ENCODE peak calls at places on chromosomes 3 and 15, in five cellular contexts. One of them, this sample, is unnamed.
A peak's percentile ranks its signal among the peaks of the same experiment; 100 is the strongest.

GRCh38 chr3:33385423-33385822 is 54.8 kb downstream of the UBP1 start:
- DNase-seq in vagina: no peak
- DNase-seq in neural progenitor cell: no peak
- DNase-seq in A673: no peak
- DNase-seq in Panc1: no peak
- DNase-seq in this sample: no peak

GRCh38 chr15:93488157-93488803 is 399.3 kb upstream of the RGMA start:
- DNase-seq in vagina: no peak
- DNase-seq in neural progenitor cell: no peak
- DNase-seq in A673: no peak
- DNase-seq in Panc1: no peak
- DNase-seq in this sample: no peak

GRCh38 chr15:78640840-78641733 is at the start of gene CHRNB4:
- DNase-seq in vagina: no peak
- DNase-seq in neural progenitor cell: peak; percentile 92
- DNase-seq in A673: no peak
- DNase-seq in Panc1: no peak
- DNase-seq in this sample: no peak

GRCh38 chr15:36742696-36743095 is 163.3 kb downstream of the CDIN1 start:
- DNase-seq in vagina: no peak
- DNase-seq in neural progenitor cell: no peak
- DNase-seq in A673: no peak
- DNase-seq in Panc1: no peak
- DNase-seq in this sample: no peak

GRCh38 chr3:65526656-65527055 is 512.1 kb downstream of the MAGI1 start:
- DNase-seq in vagina: no peak
- DNase-seq in neural progenitor cell: no peak
- DNase-seq in A673: no peak
- DNase-seq in Panc1: no peak
- DNase-seq in this sample: no peak

GRCh38 chr15:88288661-88289060 is 32.1 kb upstream of the NTRK3 start:
- DNase-seq in vagina: no peak
- DNase-seq in neural progenitor cell: no peak
- DNase-seq in A673: no peak
- DNase-seq in Panc1: no peak
- DNase-seq in this sample: no peak

GRCh38 chr3:24145481-24145880 is 200.4 kb downstream of the NR1D2 start:
- DNase-seq in vagina: no peak
- DNase-seq in neural progenitor cell: no peak
- DNase-seq in A673: no peak
- DNase-seq in Panc1: no peak
- DNase-seq in this sample: no peak

GRCh38 chr3:184805351-184806038 is 6.5 kb upstream of the VPS8 start:
- DNase-seq in vagina: no peak
- DNase-seq in neural progenitor cell: no peak
- DNase-seq in A673: peak; percentile 20
- DNase-seq in Panc1: no peak
- DNase-seq in this sample: no peak

GRCh38 chr3:49906004-49906860 is 2.6 kb upstream of the MST1R start:
- DNase-seq in vagina: no peak
- DNase-seq in neural progenitor cell: peak; percentile 80
- DNase-seq in A673: peak; percentile 60
- DNase-seq in Panc1: no peak
- DNase-seq in this sample: peak; percentile 82

GRCh38 chr3:45631486-45631885 is 36.9 kb downstream of the LIMD1 start:
- DNase-seq in vagina: no peak
- DNase-seq in neural progenitor cell: no peak
- DNase-seq in A673: no peak
- DNase-seq in Panc1: no peak
- DNase-seq in this sample: peak; percentile 77

GRCh38 chr3:190197346-190197763 is 76.7 kb upstream of the P3H2 start:
- DNase-seq in vagina: no peak
- DNase-seq in neural progenitor cell: peak; percentile 36
- DNase-seq in A673: peak; percentile 48
- DNase-seq in Panc1: no peak
- DNase-seq in this sample: no peak

GRCh38 chr3:172315401-172316091 is 132.7 kb downstream of the GHSR start:
- DNase-seq in vagina: no peak
- DNase-seq in neural progenitor cell: no peak
- DNase-seq in A673: peak; percentile 52
- DNase-seq in Panc1: no peak
- DNase-seq in this sample: no peak

GRCh38 chr3:15292765-15293522 is 39.4 kb downstream of the SH3BP5 start:
- DNase-seq in vagina: no peak
- DNase-seq in neural progenitor cell: no peak
- DNase-seq in A673: no peak
- DNase-seq in Panc1: no peak
- DNase-seq in this sample: no peak

GRCh38 chr3:183490211-183490601 is 61.8 kb upstream of the MCF2L2 start:
- DNase-seq in vagina: no peak
- DNase-seq in neural progenitor cell: no peak
- DNase-seq in A673: no peak
- DNase-seq in Panc1: no peak
- DNase-seq in this sample: no peak

GRCh38 chr3:69182588-69183299 is 60.3 kb upstream of the LMOD3 start:
- DNase-seq in vagina: no peak
- DNase-seq in neural progenitor cell: no peak
- DNase-seq in A673: no peak
- DNase-seq in Panc1: no peak
- DNase-seq in this sample: no peak

GRCh38 chr3:46019707-46020106 is 7.6 kb downstream of the XCR1 start:
- DNase-seq in vagina: no peak
- DNase-seq in neural progenitor cell: no peak
- DNase-seq in A673: no peak
- DNase-seq in Panc1: no peak
- DNase-seq in this sample: no peak

GRCh38 chr3:58077586-58078285 is 69.5 kb downstream of the FLNB start:
- DNase-seq in vagina: no peak
- DNase-seq in neural progenitor cell: no peak
- DNase-seq in A673: no peak
- DNase-seq in Panc1: no peak
- DNase-seq in this sample: no peak
- H3K4me3 ChIP-seq in vagina: no peak overlapping the region
- H3K4me3 ChIP-seq in neural progenitor cell: no peak overlapping the region
- H3K4me3 ChIP-seq in A673: no peak overlapping the region
- H3K4me3 ChIP-seq in Panc1: no peak overlapping the region
- H3K4me3 ChIP-seq in this sample: no peak overlapping the region

GRCh38 chr3:12835005-12835665 is 6.2 kb downstream of the RPL32 start:
- DNase-seq in vagina: no peak
- DNase-seq in neural progenitor cell: no peak
- DNase-seq in A673: no peak
- DNase-seq in Panc1: no peak
- DNase-seq in this sample: peak; percentile 40

GRCh38 chr3:12831582-12831866 is 9.8 kb downstream of the RPL32 start:
- DNase-seq in vagina: no peak
- DNase-seq in neural progenitor cell: no peak
- DNase-seq in A673: no peak
- DNase-seq in Panc1: no peak
- DNase-seq in this sample: no peak

GRCh38 chr3:12832350-12833225 is 8.8 kb downstream of the RPL32 start:
- DNase-seq in vagina: no peak
- DNase-seq in neural progenitor cell: no peak
- DNase-seq in A673: no peak
- DNase-seq in Panc1: no peak
- DNase-seq in this sample: peak; percentile 23

GRCh38 chr3:12830785-12831581 is 10.4 kb downstream of the RPL32 start:
- DNase-seq in vagina: no peak
- DNase-seq in neural progenitor cell: no peak
- DNase-seq in A673: no peak
- DNase-seq in Panc1: no peak
- DNase-seq in this sample: no peak

DNA sequence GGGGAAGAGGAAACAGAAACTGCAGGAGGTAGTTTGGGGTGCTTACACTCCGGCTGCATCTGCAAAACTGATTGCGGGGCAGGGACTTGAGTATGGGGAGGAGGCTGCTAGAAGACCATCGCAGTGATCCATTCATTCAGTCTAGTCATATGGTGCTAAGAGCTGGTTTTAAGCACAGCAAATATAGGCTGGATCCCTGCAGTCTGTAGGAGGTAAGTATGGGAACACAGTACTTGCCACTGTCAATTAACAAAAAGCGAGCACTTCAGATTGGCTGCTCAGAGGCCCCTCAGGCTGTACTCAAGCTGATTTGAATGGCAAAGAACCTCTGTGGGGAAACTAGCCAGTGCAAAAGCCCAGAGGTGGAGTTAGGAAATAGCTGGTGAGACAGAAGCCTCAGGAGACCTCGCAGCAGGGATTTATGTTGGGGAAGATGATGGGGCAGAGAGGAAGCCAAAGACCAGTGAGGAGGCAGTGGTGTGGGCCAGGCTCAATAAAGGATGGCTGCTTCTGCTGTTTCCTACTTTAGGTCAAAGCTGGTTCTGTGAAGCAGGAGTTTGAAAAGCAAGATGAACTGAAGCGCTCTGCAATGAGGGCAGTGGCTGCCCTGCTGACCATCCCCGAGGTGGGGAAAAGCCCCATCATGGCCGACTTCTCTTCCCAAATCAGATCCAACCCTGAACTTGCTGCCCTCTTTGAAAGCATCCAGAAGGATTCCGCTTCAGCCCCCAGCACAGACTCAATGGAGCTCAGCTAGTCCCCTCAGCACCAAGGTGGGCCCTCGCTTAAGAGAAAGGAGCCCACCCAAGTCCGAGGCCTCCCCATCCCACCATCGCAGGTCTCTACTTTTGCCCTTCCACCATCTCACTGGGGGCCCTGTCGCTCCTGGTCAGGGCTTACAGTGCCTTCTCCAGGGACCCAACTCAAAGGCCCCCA is 7.9 kb downstream of the RPL32 start:
- DNase-seq in vagina: no peak
- DNase-seq in neural progenitor cell: no peak
- DNase-seq in A673: no peak
- DNase-seq in Panc1: no peak
- DNase-seq in this sample: peak; percentile 52
- H3K4me1 ChIP-seq in vagina: peaks cover 19% of the 10 kb centered on the region
- H3K4me1 ChIP-seq in neural progenitor cell: peaks cover 14% of the 10 kb centered on the region
- H3K4me1 ChIP-seq in A673: peaks cover 9% of the 10 kb centered on the region
- H3K4me1 ChIP-seq in Panc1: peaks cover 5% of the 10 kb centered on the region
- H3K4me1 ChIP-seq in this sample: peaks cover 6% of the 10 kb centered on the region

GRCh38 chr3:187077085-187077484 is 62.2 kb downstream of the RPL39L start:
- DNase-seq in vagina: no peak
- DNase-seq in neural progenitor cell: no peak
- DNase-seq in A673: no peak
- DNase-seq in Panc1: no peak
- DNase-seq in this sample: no peak

GRCh38 chr3:187072582-187072981 is 66.7 kb downstream of the RPL39L start:
- DNase-seq in vagina: no peak
- DNase-seq in neural progenitor cell: no peak
- DNase-seq in A673: peak; percentile 56
- DNase-seq in Panc1: no peak
- DNase-seq in this sample: no peak

GRCh38 chr3:187076297-187076696 is 63.0 kb downstream of the RPL39L start:
- DNase-seq in vagina: no peak
- DNase-seq in neural progenitor cell: no peak
- DNase-seq in A673: no peak
- DNase-seq in Panc1: no peak
- DNase-seq in this sample: no peak

GRCh38 chr3:187069857-187070516 is 69.3 kb downstream of the RPL39L start:
- DNase-seq in vagina: no peak
- DNase-seq in neural progenitor cell: no peak
- DNase-seq in A673: no peak
- DNase-seq in Panc1: no peak
- DNase-seq in this sample: no peak

DNA sequence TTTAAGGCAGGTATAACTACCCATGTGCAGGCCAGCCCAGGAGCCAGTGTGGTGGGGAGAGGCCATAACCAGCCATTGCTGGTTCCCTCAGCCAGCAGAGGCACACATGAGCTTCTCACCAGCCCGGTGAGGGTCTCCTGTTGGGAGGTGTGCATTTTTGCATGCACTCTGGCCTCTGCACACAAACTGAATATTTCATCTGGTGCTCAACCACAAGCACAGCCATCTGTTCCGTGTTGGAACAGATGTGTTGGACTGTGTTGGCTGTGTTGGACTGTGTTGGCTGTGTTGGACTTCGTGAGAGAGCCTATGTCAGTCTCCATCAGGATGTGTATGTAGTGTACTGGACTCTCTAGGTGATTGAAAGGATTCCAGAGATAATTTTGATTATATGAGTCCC is 67.2 kb downstream of the RPL39L start:
- DNase-seq in vagina: peak; percentile 58
- DNase-seq in neural progenitor cell: no peak
- DNase-seq in A673: no peak
- DNase-seq in Panc1: no peak
- DNase-seq in this sample: no peak
- H3K4me3 ChIP-seq in vagina: no peak overlapping the region
- H3K4me3 ChIP-seq in neural progenitor cell: no peak overlapping the region
- H3K4me3 ChIP-seq in A673: no peak overlapping the region
- H3K4me3 ChIP-seq in Panc1: no peak overlapping the region
- H3K4me3 ChIP-seq in this sample: no peak overlapping the region

DNA sequence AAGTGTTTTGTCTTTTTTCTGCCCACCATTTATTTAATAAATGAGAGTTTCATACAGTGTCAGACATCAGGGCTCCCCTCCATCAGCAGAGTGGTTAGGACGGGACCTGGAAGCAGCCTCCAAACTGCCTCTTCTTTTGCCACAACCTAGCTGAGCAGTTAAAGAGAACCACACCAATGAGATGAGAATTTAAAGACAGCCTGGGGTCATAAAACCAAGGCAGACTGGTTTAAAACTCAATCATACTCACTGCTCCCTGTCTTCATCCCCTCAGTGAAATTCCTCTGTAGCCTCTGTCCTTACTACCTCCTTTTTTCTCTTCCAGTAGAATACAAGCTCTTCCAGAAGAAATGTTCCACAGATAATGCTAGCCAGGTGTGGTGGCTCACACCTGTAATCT is 78.7 kb downstream of the WWTR1 start:
- DNase-seq in vagina: no peak
- DNase-seq in neural progenitor cell: no peak
- DNase-seq in A673: no peak
- DNase-seq in Panc1: no peak
- DNase-seq in this sample: no peak
- H3K4me1 ChIP-seq in vagina: peaks cover 97% of the 10 kb centered on the region
- H3K4me1 ChIP-seq in neural progenitor cell: peaks cover 43% of the 10 kb centered on the region
- H3K4me1 ChIP-seq in A673: peaks cover 95% of the 10 kb centered on the region
- H3K4me1 ChIP-seq in Panc1: peaks cover 100% of the 10 kb centered on the region
- H3K4me1 ChIP-seq in this sample: peaks cover 60% of the 10 kb centered on the region

GRCh38 chr15:97874139-97874538 is 86.4 kb upstream of the ARRDC4 start:
- DNase-seq in vagina: no peak
- DNase-seq in neural progenitor cell: no peak
- DNase-seq in A673: no peak
- DNase-seq in Panc1: no peak
- DNase-seq in this sample: no peak

GRCh38 chr15:97881568-97881967 is 78.9 kb upstream of the ARRDC4 start:
- DNase-seq in vagina: no peak
- DNase-seq in neural progenitor cell: no peak
- DNase-seq in A673: peak; percentile 12
- DNase-seq in Panc1: no peak
- DNase-seq in this sample: no peak

GRCh38 chr15:97875025-97875512 is 85.4 kb upstream of the ARRDC4 start:
- DNase-seq in vagina: no peak
- DNase-seq in neural progenitor cell: no peak
- DNase-seq in A673: no peak
- DNase-seq in Panc1: no peak
- DNase-seq in this sample: no peak

GRCh38 chr15:97870771-97871170 is 89.7 kb upstream of the ARRDC4 start:
- DNase-seq in vagina: no peak
- DNase-seq in neural progenitor cell: no peak
- DNase-seq in A673: no peak
- DNase-seq in Panc1: no peak
- DNase-seq in this sample: no peak

GRCh38 chr15:97875513-97876285 is 84.8 kb upstream of the ARRDC4 start:
- DNase-seq in vagina: no peak
- DNase-seq in neural progenitor cell: no peak
- DNase-seq in A673: no peak
- DNase-seq in Panc1: no peak
- DNase-seq in this sample: no peak
- H3K4me3 ChIP-seq in vagina: no peak overlapping the region
- H3K4me3 ChIP-seq in neural progenitor cell: no peak overlapping the region
- H3K4me3 ChIP-seq in A673: no peak overlapping the region
- H3K4me3 ChIP-seq in Panc1: no peak overlapping the region
- H3K4me3 ChIP-seq in this sample: no peak overlapping the region

This sample was measured in spleen.